ENCODE peak calls at places on chromosomes 2 and 18, in ten cellular contexts. One of them, this sample, is unnamed.

GRCh38 chr2:143524001-143524608 is 394.9 kb downstream of the ARHGAP15 start:
- DNase-seq in sigmoid colon: no peak
- DNase-seq in vagina: no peak
- DNase-seq in GM23338: no peak
- DNase-seq in Panc1: no peak
- DNase-seq in breast epithelium: no peak
- DNase-seq in stomach: no peak
- DNase-seq in HL-60: no peak
- DNase-seq in K562: no peak
- DNase-seq in HCT116: no peak
- DNase-seq in this sample: no peak

GRCh38 chr2:217993817-217994459 is 8.9 kb downstream of the TNS1 start:
- DNase-seq in Panc1: no peak
- DNase-seq in stomach: peak; percentile 78
- DNase-seq in HCT116: no peak
- DNase-seq in vagina: no peak
- DNase-seq in HL-60: peak; percentile 29
- DNase-seq in sigmoid colon: peak; percentile 86
- DNase-seq in K562: peak; percentile 54
- DNase-seq in GM23338: peak; percentile 85
- DNase-seq in breast epithelium: no peak
- DNase-seq in this sample: peak; percentile 66

GRCh38 chr2:233354971-233355574 is 779 bp downstream of the DGKD start:
- DNase-seq in HL-60: peak; percentile 28
- DNase-seq in Panc1: no peak
- DNase-seq in stomach: peak; percentile 72
- DNase-seq in K562: no peak
- DNase-seq in sigmoid colon: peak; percentile 78
- DNase-seq in HCT116: no peak
- DNase-seq in vagina: no peak
- DNase-seq in GM23338: peak; percentile 49
- DNase-seq in breast epithelium: peak; percentile 61
- DNase-seq in this sample: peak; percentile 61

GRCh38 chr2:26567534-26567933 is 73.6 kb downstream of the CIB4 start:
- DNase-seq in GM23338: no peak
- DNase-seq in stomach: no peak
- DNase-seq in K562: no peak
- DNase-seq in Panc1: no peak
- DNase-seq in sigmoid colon: peak; percentile 26
- DNase-seq in vagina: no peak
- DNase-seq in breast epithelium: no peak
- DNase-seq in HL-60: no peak
- DNase-seq in HCT116: no peak
- DNase-seq in this sample: no peak

GRCh38 chr18:50716902-50717301 is 102.9 kb downstream of the MRO start:
- DNase-seq in stomach: no peak
- DNase-seq in breast epithelium: no peak
- DNase-seq in sigmoid colon: no peak
- DNase-seq in K562: no peak
- DNase-seq in HCT116: no peak
- DNase-seq in Panc1: no peak
- DNase-seq in HL-60: no peak
- DNase-seq in vagina: no peak
- DNase-seq in GM23338: no peak
- DNase-seq in this sample: no peak

GRCh38 chr2:196725218-196725617 is 74.3 kb downstream of the GTF3C3 start:
- DNase-seq in HCT116: no peak
- DNase-seq in Panc1: no peak
- DNase-seq in sigmoid colon: no peak
- DNase-seq in vagina: no peak
- DNase-seq in K562: no peak
- DNase-seq in HL-60: no peak
- DNase-seq in breast epithelium: no peak
- DNase-seq in stomach: no peak
- DNase-seq in GM23338: no peak
- DNase-seq in this sample: no peak

GRCh38 chr2:27315122-27315521 is 6.9 kb upstream of the UCN start:
- DNase-seq in vagina: no peak
- DNase-seq in HCT116: no peak
- DNase-seq in Panc1: no peak
- DNase-seq in GM23338: no peak
- DNase-seq in HL-60: no peak
- DNase-seq in breast epithelium: no peak
- DNase-seq in sigmoid colon: no peak
- DNase-seq in stomach: no peak
- DNase-seq in K562: no peak
- DNase-seq in this sample: no peak

GRCh38 chr2:224966663-224967062 is 75.6 kb downstream of the DOCK10 start:
- DNase-seq in K562: no peak
- DNase-seq in Panc1: no peak
- DNase-seq in HCT116: no peak
- DNase-seq in HL-60: no peak
- DNase-seq in sigmoid colon: no peak
- DNase-seq in stomach: no peak
- DNase-seq in breast epithelium: no peak
- DNase-seq in GM23338: no peak
- DNase-seq in vagina: no peak
- DNase-seq in this sample: no peak

GRCh38 chr2:33015421-33016142 is 68.8 kb downstream of the LTBP1 start:
- DNase-seq in K562: no peak
- DNase-seq in Panc1: no peak
- DNase-seq in vagina: no peak
- DNase-seq in GM23338: no peak
- DNase-seq in HCT116: no peak
- DNase-seq in stomach: no peak
- DNase-seq in HL-60: no peak
- DNase-seq in breast epithelium: no peak
- DNase-seq in sigmoid colon: no peak
- DNase-seq in this sample: peak; percentile 63

DNA sequence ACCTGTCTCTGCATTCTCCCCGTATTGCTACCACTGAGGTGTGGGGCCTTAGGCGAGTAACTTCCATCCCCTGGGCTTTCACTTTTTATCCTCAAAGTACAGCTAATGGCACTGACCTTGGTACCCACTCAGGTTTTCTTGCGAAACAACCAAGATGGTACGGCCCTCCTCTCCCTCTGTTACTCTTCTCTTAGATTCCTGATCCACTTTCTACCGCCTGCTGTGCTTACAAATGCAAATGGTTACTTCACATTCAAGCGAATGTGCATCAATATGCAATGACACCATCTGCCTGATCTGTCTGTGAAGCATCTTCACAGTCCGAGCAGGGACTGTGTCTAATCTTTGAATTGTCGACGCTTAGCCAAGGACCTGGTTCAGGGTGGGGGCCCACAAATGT is 112.2 kb downstream of the TRIB2 start:
- DNase-seq in vagina: no peak
- DNase-seq in K562: no peak
- DNase-seq in breast epithelium: no peak
- DNase-seq in GM23338: peak; percentile 36
- DNase-seq in HCT116: no peak
- DNase-seq in HL-60: no peak
- DNase-seq in stomach: no peak
- DNase-seq in Panc1: no peak
- DNase-seq in sigmoid colon: no peak
- DNase-seq in this sample: no peak
- TF ChIP-seq POLR2AphosphoS5 in vagina: no peak
- TF ChIP-seq POLR2AphosphoS5 in K562: no peak
- TF ChIP-seq POLR2AphosphoS5 in breast epithelium: no peak
- TF ChIP-seq POLR2AphosphoS5 in GM23338: no peak
- TF ChIP-seq POLR2AphosphoS5 in HCT116: no peak
- TF ChIP-seq POLR2AphosphoS5 in HL-60: no peak
- TF ChIP-seq POLR2AphosphoS5 in stomach: no peak
- TF ChIP-seq POLR2AphosphoS5 in Panc1: no peak
- TF ChIP-seq POLR2AphosphoS5 in sigmoid colon: no peak
- TF ChIP-seq POLR2AphosphoS5 in this sample: no peak

GRCh38 chr2:110772383-110772755 is 40.0 kb downstream of the ACOXL start:
- DNase-seq in sigmoid colon: no peak
- DNase-seq in HL-60: no peak
- DNase-seq in GM23338: peak; percentile 52
- DNase-seq in K562: no peak
- DNase-seq in stomach: no peak
- DNase-seq in HCT116: no peak
- DNase-seq in vagina: no peak
- DNase-seq in breast epithelium: no peak
- DNase-seq in Panc1: no peak
- DNase-seq in this sample: no peak

GRCh38 chr2:110770696-110771425 is 38.5 kb downstream of the ACOXL start:
- DNase-seq in HCT116: no peak
- DNase-seq in GM23338: no peak
- DNase-seq in sigmoid colon: no peak
- DNase-seq in K562: no peak
- DNase-seq in HL-60: no peak
- DNase-seq in breast epithelium: no peak
- DNase-seq in Panc1: no peak
- DNase-seq in vagina: no peak
- DNase-seq in stomach: no peak
- DNase-seq in this sample: no peak

GRCh38 chr2:110768591-110768990 is 36.2 kb downstream of the ACOXL start:
- DNase-seq in K562: no peak
- DNase-seq in HCT116: no peak
- DNase-seq in HL-60: no peak
- DNase-seq in stomach: no peak
- DNase-seq in sigmoid colon: no peak
- DNase-seq in Panc1: no peak
- DNase-seq in breast epithelium: no peak
- DNase-seq in GM23338: no peak
- DNase-seq in vagina: no peak
- DNase-seq in this sample: no peak

GRCh38 chr2:110771549-110772382 is 39.4 kb downstream of the ACOXL start:
- DNase-seq in sigmoid colon: no peak
- DNase-seq in vagina: no peak
- DNase-seq in breast epithelium: no peak
- DNase-seq in HL-60: no peak
- DNase-seq in K562: no peak
- DNase-seq in stomach: no peak
- DNase-seq in Panc1: no peak
- DNase-seq in HCT116: no peak
- DNase-seq in GM23338: peak; percentile 52
- DNase-seq in this sample: no peak

DNA sequence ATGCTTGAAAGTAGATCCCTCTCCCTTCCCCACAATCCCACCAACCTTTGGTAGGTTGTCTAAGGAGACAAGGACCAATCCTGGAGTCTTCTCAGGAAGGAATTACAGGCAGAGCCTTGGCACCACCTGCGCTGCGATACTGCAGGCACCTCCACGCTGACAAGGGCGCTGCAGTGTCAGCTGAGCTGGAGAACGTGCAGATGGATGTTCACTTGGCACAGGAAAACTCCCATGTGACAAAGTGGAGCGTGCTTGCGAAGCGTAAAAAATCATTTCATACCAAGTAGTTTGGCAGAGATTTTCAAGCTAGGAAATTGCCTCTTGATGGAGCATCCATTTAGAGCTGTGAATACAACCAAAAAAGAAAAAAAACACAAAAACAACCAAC is 37.9 kb downstream of the ACOXL start:
- DNase-seq in HL-60: no peak
- DNase-seq in breast epithelium: no peak
- DNase-seq in K562: no peak
- DNase-seq in GM23338: no peak
- DNase-seq in sigmoid colon: no peak
- DNase-seq in Panc1: no peak
- DNase-seq in vagina: no peak
- DNase-seq in stomach: no peak
- DNase-seq in HCT116: no peak
- DNase-seq in this sample: no peak
- H3K4me3 ChIP-seq in HL-60: no peak overlapping the region
- H3K4me3 ChIP-seq in breast epithelium: no peak overlapping the region
- H3K4me3 ChIP-seq in K562: no peak overlapping the region
- H3K4me3 ChIP-seq in GM23338: no peak overlapping the region
- H3K4me3 ChIP-seq in sigmoid colon: peak overlapping the region; percentile 7
- H3K4me3 ChIP-seq in Panc1: no peak overlapping the region
- H3K4me3 ChIP-seq in vagina: no peak overlapping the region
- H3K4me3 ChIP-seq in stomach: no peak overlapping the region
- H3K4me3 ChIP-seq in HCT116: no peak overlapping the region
- H3K4me3 ChIP-seq in this sample: no peak overlapping the region

GRCh38 chr2:148350211-148350610 is 294.3 kb upstream of the EPC2 start:
- DNase-seq in stomach: no peak
- DNase-seq in HL-60: no peak
- DNase-seq in vagina: no peak
- DNase-seq in Panc1: no peak
- DNase-seq in sigmoid colon: no peak
- DNase-seq in K562: no peak
- DNase-seq in breast epithelium: no peak
- DNase-seq in HCT116: no peak
- DNase-seq in GM23338: no peak
- DNase-seq in this sample: no peak

DNA sequence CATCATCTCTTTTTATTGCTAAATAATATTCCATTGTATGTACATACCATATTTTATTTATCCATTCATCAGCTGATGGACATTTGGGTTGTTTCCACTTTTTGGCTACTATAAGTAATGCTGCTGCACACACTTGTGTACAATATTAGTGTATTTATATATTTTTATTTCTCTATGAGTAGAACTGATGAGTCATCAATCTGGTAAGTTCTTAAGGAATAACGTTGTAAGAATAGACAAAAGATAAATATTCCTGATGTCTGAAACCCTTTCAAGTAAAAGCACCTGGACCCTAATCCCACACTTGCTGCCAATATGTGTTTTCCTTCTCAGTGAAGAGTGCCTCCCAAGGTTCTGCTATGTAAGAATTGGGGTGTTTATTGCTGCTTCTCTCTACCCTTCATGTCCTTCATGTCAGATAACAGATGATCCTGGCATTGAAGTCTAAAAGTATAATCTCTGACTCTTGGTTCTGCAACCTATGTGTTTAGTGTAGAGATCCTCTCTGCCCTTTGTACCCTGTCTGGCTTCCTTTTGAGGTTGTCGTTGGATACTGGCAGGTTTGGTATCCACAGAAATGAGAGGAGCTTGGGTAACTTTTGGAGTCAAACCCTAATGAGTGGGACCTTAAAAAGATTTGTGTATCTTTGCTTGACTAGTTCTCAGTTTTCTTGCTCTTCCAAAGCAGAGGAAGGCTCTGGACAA is 293.0 kb upstream of the EPC2 start:
- DNase-seq in sigmoid colon: no peak
- DNase-seq in HL-60: no peak
- DNase-seq in Panc1: no peak
- DNase-seq in vagina: no peak
- DNase-seq in K562: no peak
- DNase-seq in HCT116: no peak
- DNase-seq in stomach: no peak
- DNase-seq in breast epithelium: no peak
- DNase-seq in GM23338: no peak
- DNase-seq in this sample: no peak
- TF ChIP-seq POLR2AphosphoS5 in sigmoid colon: no peak
- TF ChIP-seq POLR2AphosphoS5 in HL-60: no peak
- TF ChIP-seq POLR2AphosphoS5 in Panc1: no peak
- TF ChIP-seq POLR2AphosphoS5 in vagina: no peak
- TF ChIP-seq POLR2AphosphoS5 in K562: no peak
- TF ChIP-seq POLR2AphosphoS5 in HCT116: no peak
- TF ChIP-seq POLR2AphosphoS5 in stomach: no peak
- TF ChIP-seq POLR2AphosphoS5 in breast epithelium: no peak
- TF ChIP-seq POLR2AphosphoS5 in GM23338: no peak
- TF ChIP-seq POLR2AphosphoS5 in this sample: no peak

GRCh38 chr2:163734911-163735691 is 707 bp downstream of the FIGN start:
- DNase-seq in K562: no peak
- DNase-seq in breast epithelium: no peak
- DNase-seq in HCT116: no peak
- DNase-seq in sigmoid colon: no peak
- DNase-seq in HL-60: no peak
- DNase-seq in Panc1: no peak
- DNase-seq in vagina: no peak
- DNase-seq in GM23338: peak; percentile 59
- DNase-seq in stomach: no peak
- DNase-seq in this sample: no peak
- H3K4me3 ChIP-seq in K562: no peak overlapping the region
- H3K4me3 ChIP-seq in breast epithelium: peak overlapping the region; percentile 69
- H3K4me3 ChIP-seq in HCT116: no peak overlapping the region
- H3K4me3 ChIP-seq in sigmoid colon: peak overlapping the region; percentile 87
- H3K4me3 ChIP-seq in HL-60: no peak overlapping the region
- H3K4me3 ChIP-seq in Panc1: peak overlapping the region; percentile 88
- H3K4me3 ChIP-seq in vagina: peak overlapping the region; percentile 61
- H3K4me3 ChIP-seq in GM23338: peak overlapping the region; percentile 80
- H3K4me3 ChIP-seq in stomach: peak overlapping the region; percentile 55
- H3K4me3 ChIP-seq in this sample: peak overlapping the region; percentile 52